ENCODE peak calls at places on chromosomes 5 and 9, in nine cellular contexts. G is SK-N-SH; S is effector memory CD4-positive, alpha-beta T cell; Q is heart left ventricle; I is stomach; Y is AG04449; Z is cardiac muscle cell; B is PC-3; C is adipocyte. F is an unnamed sample.

GRCh38 chr5:39167141-39167972 is 52.0 kb downstream of the FYB1 start:
- DNase-seq in S (no peak), Y (no peak), Z (no peak), I (no peak), Q (no peak), G (no peak), C (peak), B (no peak), F (peak)

GRCh38 chr9:14215614-14216013 is 98.3 kb downstream of the NFIB start:
- DNase-seq in Q (no peak), B (peak), G (no peak), I (no peak), C (peak), Y (no peak), S (no peak), Z (no peak), F (no peak)

GRCh38 chr5:154857091-154857533 is 1.3 kb upstream of the CNOT8 start:
- DNase-seq in Y (no peak), G (no peak), I (peak), B (peak), Z (no peak), C (no peak), S (peak), Q (peak), F (no peak)

GRCh38 chr9:127980056-127980705 is 608 bp downstream of the EEIG1 start:
- DNase-seq in B (peak), Z (peak), C (peak), G (peak), Q (no peak), I (peak), S (peak), Y (no peak), F (no peak)

GRCh38 chr5:155943516-155944407 is 383.2 kb upstream of the SGCD start:
- DNase-seq in Q (peak), S (no peak), I (no peak), C (peak), Z (peak), Y (no peak), G (peak), B (peak), F (peak)

GRCh38 chr5:115815006-115815692 is 1.3 kb downstream of the CDO1 start:
- DNase-seq in Q (no peak), G (peak), I (no peak), S (no peak), B (no peak), Z (peak), Y (no peak), C (no peak), F (no peak)

GRCh38 chr5:172437445-172438303 is 16.7 kb downstream of the SH3PXD2B start:
- DNase-seq in C (peak), B (peak), Q (peak), Z (peak), S (no peak), G (peak), Y (peak), I (peak), F (peak)

GRCh38 chr5:1542011-1542410 is 18.3 kb upstream of the LPCAT1 start:
- DNase-seq in Z (no peak), G (no peak), Q (peak), I (no peak), C (peak), B (no peak), S (no peak), Y (no peak), F (peak)

GRCh38 chr5:106940986-106941385 is 729.8 kb downstream of the EFNA5 start:
- DNase-seq in I (peak), Z (no peak), B (peak), S (no peak), Y (no peak), C (peak), G (no peak), Q (no peak), F (no peak)

GRCh38 chr5:109411627-109412026 is 1.9 kb upstream of the PJA2 start:
- DNase-seq in S (no peak), Z (no peak), B (peak), G (no peak), Y (peak), Q (no peak), C (peak), I (no peak), F (peak)

GRCh38 chr5:99059685-99060084 is 130.9 kb upstream of the CHD1 start:
- DNase-seq in C (no peak), Y (no peak), S (no peak), G (no peak), Q (no peak), Z (no peak), I (no peak), B (no peak), F (no peak)

GRCh38 chr9:2808105-2808504 is 35.8 kb downstream of the PUM3 start:
- DNase-seq in B (no peak), Z (no peak), Q (no peak), I (no peak), Y (no peak), S (no peak), G (no peak), C (no peak), F (no peak)

GRCh38 chr9:1032181-1032580 is 18.0 kb upstream of the DMRT2 start:
- DNase-seq in C (no peak), Q (no peak), B (no peak), I (no peak), G (no peak), S (no peak), Y (no peak), Z (no peak), F (no peak)

GRCh38 chr9:74281674-74282073 is 215.5 kb upstream of the RORB start:
- DNase-seq in Y (no peak), Q (no peak), C (no peak), B (peak), I (no peak), S (no peak), Z (no peak), G (no peak), F (no peak)

GRCh38 chr9:26331223-26331622 is 561.4 kb downstream of the CAAP1 start:
- DNase-seq in I (no peak), G (no peak), C (no peak), B (no peak), Z (no peak), S (no peak), Y (no peak), Q (no peak), F (no peak)

GRCh38 chr5:153081385-153081784 is 409.1 kb upstream of the GRIA1 start:
- DNase-seq in Z (no peak), G (no peak), Y (no peak), Q (no peak), I (no peak), B (peak), S (no peak), C (no peak), F (no peak)

GRCh38 chr5:96324708-96325107 is 108.3 kb downstream of the PCSK1 start:
- DNase-seq in S (no peak), C (peak), G (no peak), Q (no peak), Y (peak), Z (no peak), I (no peak), B (peak), F (peak)

GRCh38 chr5:119412828-119413227 is 39.5 kb upstream of the HSD17B4 start:
- DNase-seq in Q (no peak), Z (no peak), C (no peak), S (no peak), I (no peak), B (no peak), Y (no peak), G (no peak), F (no peak)

GRCh38 chr5:154757647-154758406 is 2.6 kb downstream of the LARP1 start:
- DNase-seq in Z (no peak), S (peak), Q (no peak), C (peak), G (no peak), B (peak), I (no peak), Y (no peak), F (peak)

GRCh38 chr5:134371834-134372340 is 518 bp downstream of the UBE2B start:
- DNase-seq in S (peak), G (peak), Q (peak), B (peak), Z (peak), C (peak), Y (no peak), I (peak), F (peak)

GRCh38 chr9:86494644-86495081 is 140.5 kb upstream of the TUT7 start:
- DNase-seq in Q (no peak), C (no peak), B (no peak), S (no peak), Y (peak), Z (no peak), G (no peak), I (no peak), F (peak)

GRCh38 chr5:177091232-177091631 is 4.5 kb downstream of the FGFR4 start:
- DNase-seq in Q (no peak), Z (no peak), C (no peak), B (no peak), S (no peak), I (no peak), G (no peak), Y (no peak), F (no peak)

GRCh38 chr5:177089146-177089545 is 2.4 kb downstream of the FGFR4 start:
- DNase-seq in Z (no peak), B (no peak), C (no peak), Q (no peak), G (peak), Y (no peak), I (no peak), S (no peak), F (peak)

GRCh38 chr5:177087707-177088005 is 941 bp downstream of the FGFR4 start:
- DNase-seq in Q (no peak), B (no peak), C (no peak), Z (no peak), I (no peak), G (no peak), Y (no peak), S (no peak), F (no peak)

GRCh38 chr5:177090813-177091212 is 4.1 kb downstream of the FGFR4 start:
- DNase-seq in S (no peak), G (no peak), B (no peak), I (no peak), C (no peak), Y (no peak), Q (no peak), Z (no peak), F (no peak)

GRCh38 chr5:177089825-177090641 is 3.3 kb downstream of the FGFR4 start:
- DNase-seq in Y (no peak), Z (no peak), S (no peak), I (no peak), B (no peak), C (no peak), Q (no peak), G (no peak), F (no peak)
- H3K4me3 ChIP-seq in Y (no peak), Z (no peak), S (no peak), I (no peak), B (no peak), C (no peak), Q (no peak), G (no peak), F (no peak)

DNA sequence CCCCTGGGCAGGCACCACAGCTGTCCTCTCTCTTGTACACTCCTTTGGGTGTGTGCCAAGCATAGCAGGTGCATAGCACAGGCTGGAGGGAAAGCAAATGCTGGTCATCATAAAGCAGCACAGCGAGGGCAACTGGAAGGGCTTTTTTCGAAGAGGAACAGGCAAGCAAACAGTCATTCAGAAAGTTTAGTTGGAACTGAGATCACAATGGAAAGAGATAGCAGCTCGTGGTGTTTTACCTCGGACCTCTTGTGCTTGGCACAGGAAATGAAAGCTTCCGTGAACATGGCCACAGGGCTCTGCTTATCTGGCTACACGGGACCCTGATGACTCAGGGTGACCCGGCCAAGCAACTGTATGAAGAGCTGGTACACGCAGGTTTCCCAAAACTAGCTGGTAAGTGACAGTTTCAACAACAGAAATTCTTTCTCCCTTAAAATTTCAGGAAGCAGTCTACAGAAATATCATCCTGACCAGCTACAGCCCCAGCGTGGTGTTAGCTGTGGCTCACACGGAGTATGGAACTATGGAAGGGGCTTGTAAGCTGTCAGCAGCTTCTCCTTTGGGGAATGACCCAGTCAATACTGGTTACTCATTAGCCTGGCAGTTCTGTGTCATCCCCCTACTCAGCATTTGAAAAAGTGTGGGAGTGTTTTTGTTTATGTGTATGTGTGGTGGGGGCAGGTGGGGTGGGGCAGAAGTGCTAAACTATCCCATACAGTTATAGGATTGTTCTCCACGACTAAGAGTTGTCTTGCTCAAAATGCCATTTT is 48.1 kb downstream of the POC5 start:
- DNase-seq in B (peak), Y (no peak), C (no peak), I (peak), S (no peak), G (no peak), Z (no peak), Q (peak), F (no peak)
- H3K4me3 ChIP-seq in B (peak), Y (no peak), C (no peak), I (peak), S (peak), G (no peak), Z (no peak), Q (no peak), F (no peak)

DNA sequence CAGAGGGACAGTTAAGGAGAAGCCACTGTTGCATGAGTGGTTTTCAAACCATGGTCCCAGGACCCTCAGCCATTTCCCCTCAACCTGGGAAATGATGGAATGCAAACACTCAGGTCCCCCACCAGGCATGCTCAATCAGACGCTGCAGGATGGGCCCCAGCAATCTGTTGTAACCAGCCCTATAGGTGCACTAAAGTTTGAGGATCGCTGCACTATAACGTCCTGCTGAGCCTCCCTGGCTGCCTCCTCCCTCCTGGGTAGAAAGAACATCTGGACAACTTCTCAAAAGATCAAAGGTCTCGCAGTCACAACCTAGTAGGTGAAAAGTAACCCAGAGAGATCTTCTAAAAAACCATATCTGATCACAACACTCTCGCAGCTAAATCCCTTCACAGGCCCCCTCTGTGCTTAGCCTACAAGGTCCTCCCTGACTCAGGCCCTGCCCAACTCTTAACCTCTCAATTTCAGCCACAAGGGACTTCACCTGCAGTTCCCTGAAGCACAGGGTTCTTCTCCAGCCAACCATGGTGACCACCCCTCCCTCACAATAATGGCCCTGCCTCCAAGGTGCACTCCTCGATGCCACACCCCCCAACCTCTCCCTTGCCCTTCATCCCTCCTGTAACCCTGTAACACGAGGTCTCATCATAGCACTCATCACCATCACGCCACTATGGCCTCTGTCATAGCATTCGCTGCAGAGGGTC is 3.5 kb downstream of the SHB start:
- DNase-seq in Z (no peak), Y (no peak), I (no peak), G (no peak), Q (no peak), B (no peak), S (no peak), C (no peak), F (no peak)
- H3K4me3 ChIP-seq in Z (peak), Y (peak), I (peak), G (peak), Q (no peak), B (peak), S (no peak), C (no peak), F (peak)

GRCh38 chr5:36150676-36151433 is 832 bp downstream of the LMBRD2 start:
- DNase-seq in S (peak), C (peak), B (peak), Y (no peak), G (peak), Z (peak), I (peak), Q (peak), F (peak)
- H3K4me3 ChIP-seq in S (peak), C (peak), B (peak), Y (peak), G (peak), Z (peak), I (peak), Q (peak), F (peak)

GRCh38 chr9:131419716-131420115 is 25.8 kb downstream of the PRRC2B start:
- DNase-seq in Q (no peak), Z (no peak), I (no peak), G (no peak), S (no peak), B (no peak), C (no peak), Y (no peak), F (no peak)

GRCh38 chr9:131416509-131416908 is 22.6 kb downstream of the PRRC2B start:
- DNase-seq in Q (no peak), G (no peak), S (no peak), I (no peak), B (no peak), C (no peak), Z (no peak), Y (no peak), F (no peak)

GRCh38 chr9:131418143-131419028 is 24.5 kb downstream of the PRRC2B start:
- DNase-seq in G (no peak), S (no peak), I (peak), B (no peak), C (peak), Z (no peak), Q (no peak), Y (no peak), F (peak)

GRCh38 chr9:131419029-131419614 is 25.2 kb downstream of the PRRC2B start:
- DNase-seq in C (peak), Z (no peak), Y (no peak), Q (no peak), S (no peak), I (no peak), G (no peak), B (no peak), F (peak)

DNA sequence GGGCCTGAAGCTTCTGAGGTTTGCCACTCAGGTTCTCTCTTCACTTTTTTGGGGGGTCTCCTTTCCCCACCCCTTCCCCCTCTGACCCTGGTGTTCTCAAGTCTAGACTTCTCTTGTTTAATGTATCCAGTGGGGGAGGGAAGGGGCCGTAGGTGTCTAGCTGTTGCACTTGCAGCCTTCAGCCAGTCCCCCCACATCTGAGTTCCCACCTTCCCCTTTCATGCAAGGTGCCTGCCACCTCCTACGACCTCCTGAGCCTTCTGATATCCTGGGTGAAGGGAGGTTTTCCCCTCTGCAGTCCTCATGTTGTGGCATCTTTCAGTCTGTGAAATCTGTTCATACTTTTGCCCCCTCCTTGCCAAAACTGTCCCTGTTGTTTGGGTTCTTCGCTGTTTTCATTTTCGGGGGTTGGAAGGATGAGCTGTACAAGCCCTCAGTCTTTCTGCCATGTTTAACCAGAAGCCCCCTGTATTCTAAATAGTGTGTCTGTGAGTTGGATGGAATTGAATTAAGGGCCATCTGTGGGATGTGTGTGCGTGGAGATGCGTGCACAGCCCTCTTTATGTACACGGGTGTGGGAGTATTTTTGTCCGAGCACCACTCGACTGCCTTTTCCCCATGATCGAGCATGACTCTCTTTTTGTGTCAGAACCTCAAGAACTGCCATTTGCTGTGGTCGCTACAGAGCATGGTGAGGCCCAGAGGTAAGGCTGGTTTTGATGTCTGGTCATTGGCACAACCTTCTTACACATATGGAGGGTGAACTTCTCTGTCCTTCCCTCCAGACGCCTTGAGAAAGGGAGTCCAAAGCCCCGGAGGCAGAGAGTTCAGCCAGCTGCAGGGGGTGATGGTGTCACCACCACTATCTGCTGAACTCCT is 23.6 kb downstream of the PRRC2B start:
- DNase-seq in Z (no peak), B (no peak), C (no peak), Y (no peak), I (no peak), S (no peak), G (peak), Q (no peak), F (no peak)
- H3K4me3 ChIP-seq in Z (no peak), B (no peak), C (no peak), Y (no peak), I (no peak), S (no peak), G (no peak), Q (no peak), F (no peak)

GRCh38 chr5:67147768-67148167 is 48.8 kb downstream of the CD180 start:
- DNase-seq in Q (no peak), B (no peak), I (no peak), Y (no peak), Z (no peak), G (no peak), S (no peak), C (no peak), F (no peak)

GRCh38 chr5:67149933-67150523 is 46.6 kb downstream of the CD180 start:
- DNase-seq in G (peak), S (no peak), Z (no peak), C (peak), B (peak), Y (no peak), Q (no peak), I (no peak), F (peak)

GRCh38 chr5:67146574-67146973 is 50.0 kb downstream of the CD180 start:
- DNase-seq in C (peak), Y (no peak), Z (no peak), I (no peak), G (no peak), S (no peak), B (no peak), Q (no peak), F (peak)

GRCh38 chr5:67146981-67147380 is 49.6 kb downstream of the CD180 start:
- DNase-seq in G (no peak), I (no peak), B (no peak), Z (no peak), Y (no peak), Q (no peak), C (no peak), S (no peak), F (no peak)

DNA sequence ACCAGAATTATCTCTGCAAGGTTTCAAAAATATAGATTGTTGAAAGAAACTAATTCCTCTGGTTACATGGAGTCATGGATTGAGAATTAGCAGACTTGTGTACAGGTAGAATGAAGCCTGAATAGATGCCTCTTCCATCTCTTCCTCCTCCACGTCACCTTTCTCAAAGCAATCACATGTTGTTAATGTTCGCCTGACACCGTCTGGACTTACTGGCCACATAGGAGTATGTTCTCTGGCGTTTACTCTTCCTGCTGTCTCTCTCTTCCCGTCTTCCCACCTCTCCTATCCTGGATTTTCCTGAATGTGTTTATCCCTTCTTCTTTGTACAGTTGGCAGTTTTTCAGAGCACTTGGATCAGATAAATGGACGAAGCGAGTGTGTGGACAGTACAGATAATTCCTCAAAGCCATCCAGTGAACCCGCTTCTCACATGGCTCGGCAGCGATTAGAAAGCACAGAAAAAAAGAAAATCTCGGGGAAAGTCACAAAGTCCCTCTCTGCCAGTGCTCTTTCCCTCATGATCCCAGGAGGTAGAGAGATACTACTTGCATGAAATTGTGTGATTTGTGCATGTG is 47.5 kb downstream of the CD180 start:
- DNase-seq in S (no peak), I (no peak), C (no peak), B (no peak), Y (no peak), Z (no peak), Q (no peak), G (no peak), F (no peak)
- H3K4me3 ChIP-seq in S (no peak), I (peak), C (peak), B (no peak), Y (no peak), Z (no peak), Q (no peak), G (no peak), F (no peak)